ENCODE peak calls at places on chromosomes 6 and 20, in six cellular contexts. Y, R, G, D, I and S are unnamed samples.

GRCh38 chr6:3872370-3872854 is 23.2 kb downstream of the FAM50B start:
- DNase-seq in Y (no peak), G (no peak), R (no peak), D (no peak), I (no peak), S (no peak)

GRCh38 chr6:39812853-39813533 is 20.8 kb downstream of the DAAM2 start:
- DNase-seq in R (no peak), D (peak), I (peak), G (peak), Y (no peak), S (no peak)

GRCh38 chr6:169470790-169471189 is 217.1 kb upstream of the THBS2 start:
- DNase-seq in I (no peak), Y (no peak), G (no peak), D (no peak), R (no peak), S (no peak)

GRCh38 chr20:4459081-4459480 is 262.6 kb upstream of the PRND start:
- DNase-seq in D (no peak), G (no peak), I (no peak), Y (no peak), R (no peak), S (no peak)

GRCh38 chr20:44714701-44715494 is at the start of gene CCN5:
- DNase-seq in D (peak), I (peak), G (peak), Y (no peak), R (no peak), S (peak)

GRCh38 chr6:110075406-110075805 is 97.3 kb downstream of the GPR6 start:
- DNase-seq in D (no peak), I (peak), R (no peak), G (no peak), Y (no peak), S (no peak)

GRCh38 chr6:151289399-151290007 is 49.7 kb downstream of the AKAP12 start:
- DNase-seq in R (no peak), Y (no peak), D (no peak), I (no peak), G (no peak), S (no peak)

GRCh38 chr6:157184202-157185015 is 138.9 kb downstream of the TMEM242 start:
- DNase-seq in D (peak), Y (peak), R (peak), I (peak), G (peak), S (peak)

GRCh38 chr20:38291582-38291918 is 12.4 kb upstream of the BPI start:
- DNase-seq in D (no peak), Y (no peak), G (no peak), R (no peak), I (no peak), S (no peak)

GRCh38 chr6:107490568-107491058 is 696 bp downstream of the SOBP start:
- DNase-seq in R (no peak), I (no peak), G (no peak), Y (peak), D (no peak), S (no peak)

GRCh38 chr20:45358282-45359068 is 4.5 kb upstream of the SYS1 start:
- DNase-seq in Y (no peak), R (no peak), G (peak), D (peak), I (peak), S (peak)

GRCh38 chr6:42520786-42521607 is 42.8 kb upstream of the UBR2 start:
- DNase-seq in D (no peak), G (peak), I (peak), R (no peak), Y (peak), S (no peak)

GRCh38 chr6:44731485-44732095 is 344.1 kb downstream of the CDC5L start:
- DNase-seq in G (no peak), Y (no peak), D (no peak), I (no peak), R (no peak), S (no peak)

GRCh38 chr6:113120214-113120576 is 737.0 kb upstream of the MARCKS start:
- DNase-seq in G (peak), R (no peak), D (no peak), I (peak), Y (no peak), S (no peak)

GRCh38 chr20:53738039-53738944 is 144.7 kb upstream of the ZNF217 start:
- DNase-seq in D (peak), I (peak), R (no peak), Y (no peak), G (peak), S (peak)

GRCh38 chr6:141483561-141484061 is 649.1 kb upstream of the GJE1 start:
- DNase-seq in G (peak), Y (peak), I (peak), D (no peak), R (peak), S (no peak)